ENCODE peak calls at places on chromosome 18, in nine cellular contexts. K is mammary epithelial cell; E is neuronal stem cell; S is adrenal gland; C is right lobe of liver; I is endothelial cell of umbilical vein; F is tibial nerve; J is CD4-positive, alpha-beta T cell; Z is thoracic aorta. X is an unnamed sample.

GRCh38 chr18:13159579-13159978 is 59.0 kb upstream of the LDLRAD4 start:
- DNase-seq in K (peak), E (peak), S (no peak), C (no peak), I (peak), F (no peak), J (peak), Z (no peak), X (no peak)

GRCh38 chr18:13810950-13811485 is 12.9 kb upstream of the MC5R start:
- DNase-seq in K (no peak), E (no peak), S (no peak), C (no peak), I (no peak), F (no peak), J (no peak), Z (no peak), X (no peak)

GRCh38 chr18:35564795-35565453 is 16.6 kb upstream of the GALNT1 start:
- DNase-seq in K (no peak), E (no peak), S (no peak), C (no peak), I (no peak), F (no peak), J (no peak), Z (no peak), X (no peak)

GRCh38 chr18:9413586-9413985 is 61.7 kb upstream of the RALBP1 start:
- DNase-seq in K (no peak), E (no peak), S (no peak), C (no peak), I (peak), F (no peak), J (no peak), Z (no peak), X (no peak)

GRCh38 chr18:35581555-35582309 is at the start of gene GALNT1:
- DNase-seq in K (peak), E (peak), S (no peak), C (peak), I (peak), F (no peak), J (peak), Z (no peak), X (no peak)

GRCh38 chr18:63603772-63604171 is 16.6 kb downstream of the SERPINB13 start:
- DNase-seq in K (peak), E (no peak), S (no peak), C (no peak), I (no peak), F (no peak), J (no peak), Z (no peak), X (no peak)

GRCh38 chr18:69916412-69916811 is 31.3 kb downstream of the CD226 start:
- DNase-seq in K (peak), E (no peak), S (no peak), C (no peak), I (no peak), F (no peak), J (no peak), Z (no peak), X (no peak)

GRCh38 chr18:48632676-48633257 is 93.9 kb downstream of the CTIF start:
- DNase-seq in K (no peak), E (no peak), S (no peak), C (no peak), I (no peak), F (no peak), J (no peak), Z (no peak), X (no peak)

GRCh38 chr18:30245756-30246515 is 796.6 kb downstream of the DSC3 start:
- DNase-seq in K (no peak), E (no peak), S (no peak), C (no peak), I (no peak), F (no peak), J (no peak), Z (no peak), X (no peak)

GRCh38 chr18:49694402-49694801 is 118.9 kb downstream of the ACAA2 start:
- DNase-seq in K (no peak), E (no peak), S (no peak), C (no peak), I (no peak), F (no peak), J (no peak), Z (no peak), X (no peak)

GRCh38 chr18:25990473-25990872 is 99.9 kb downstream of the SS18 start:
- DNase-seq in K (no peak), E (no peak), S (no peak), C (no peak), I (no peak), F (no peak), J (no peak), Z (no peak), X (no peak)

GRCh38 chr18:63881851-63882250 is 5.7 kb upstream of the SERPINB2 start:
- DNase-seq in K (peak), E (no peak), S (no peak), C (no peak), I (peak), F (no peak), J (no peak), Z (no peak), X (no peak)

GRCh38 chr18:79487198-79488165 is 91.8 kb downstream of the NFATC1 start:
- DNase-seq in K (no peak), E (no peak), S (no peak), C (no peak), I (no peak), F (no peak), J (no peak), Z (no peak), X (no peak)
- H3K27ac ChIP-seq in K (no peak), E (no peak), S (no peak), C (no peak), I (no peak), F (no peak), J (no peak), Z (no peak), X (no peak)

DNA sequence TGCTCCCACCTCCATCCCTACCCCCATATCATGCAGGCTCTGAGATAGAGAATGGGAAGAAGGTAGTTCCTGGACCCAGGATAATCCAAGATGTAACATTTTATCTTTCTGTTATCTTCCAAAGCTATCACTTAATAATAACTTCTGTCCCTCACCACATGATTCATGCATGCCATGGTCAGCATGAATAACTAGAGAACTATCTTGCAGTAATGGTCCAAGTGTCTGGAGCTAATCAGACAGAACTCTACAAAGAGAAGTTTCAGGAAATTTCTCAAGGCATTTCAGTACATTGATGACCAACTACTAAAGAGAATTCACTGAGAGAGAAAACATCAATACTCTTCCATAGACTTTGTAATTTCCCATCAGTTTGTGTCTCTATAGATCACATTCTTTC is 1469.7 kb upstream of the PIK3C3 start:
- DNase-seq in K (peak), E (no peak), S (no peak), C (no peak), I (no peak), F (no peak), J (no peak), Z (no peak), X (no peak)
- H3K27ac ChIP-seq in K (no peak), E (no peak), S (no peak), C (no peak), I (no peak), F (no peak), J (no peak), Z (no peak), X (no peak)

DNA sequence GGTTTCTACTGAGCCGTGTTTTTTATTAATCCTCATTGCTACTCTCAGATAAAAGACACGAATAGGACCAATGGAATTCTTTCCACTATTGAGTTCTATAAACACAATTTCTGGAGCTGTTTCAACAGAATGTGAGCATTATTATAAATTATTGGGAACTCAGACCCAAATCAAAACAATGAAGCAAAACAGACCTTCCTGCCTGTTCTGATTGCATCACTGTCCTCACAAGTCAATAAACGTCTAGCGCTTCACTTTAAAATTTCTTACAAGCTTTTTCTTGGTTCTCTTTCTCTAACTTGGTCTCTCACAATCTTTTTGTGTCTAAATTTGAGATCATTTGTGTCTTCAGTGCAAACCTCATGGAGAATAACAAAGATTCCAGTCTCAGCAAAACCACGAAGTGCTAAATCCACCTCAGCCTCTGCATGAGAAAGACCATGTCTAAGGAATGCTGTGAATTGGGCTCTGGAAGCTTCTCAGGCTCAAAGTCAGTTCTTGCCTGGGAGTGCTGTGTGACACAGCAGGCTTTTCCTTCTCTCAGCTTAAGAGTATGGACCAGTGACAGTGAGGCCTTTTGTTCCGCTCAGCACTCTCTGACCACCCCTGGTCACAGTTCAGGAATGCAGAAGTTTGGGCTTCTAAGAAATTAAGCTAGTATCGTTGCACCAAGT is 22.8 kb downstream of the ARHGAP28 start:
- DNase-seq in K (no peak), E (peak), S (no peak), C (no peak), I (peak), F (no peak), J (no peak), Z (no peak), X (no peak)
- H3K27ac ChIP-seq in K (no peak), E (peak), S (peak), C (no peak), I (no peak), F (peak), J (no peak), Z (no peak), X (no peak)

GRCh38 chr18:58881469-58881868 is 16.8 kb downstream of the ZNF532 start:
- DNase-seq in K (no peak), E (no peak), S (no peak), C (no peak), I (no peak), F (no peak), J (no peak), Z (no peak), X (no peak)
- H3K27ac ChIP-seq in K (no peak), E (no peak), S (no peak), C (no peak), I (no peak), F (peak), J (no peak), Z (peak), X (no peak)

GRCh38 chr18:58114766-58115165 is 70.7 kb downstream of the NEDD4L start:
- DNase-seq in K (no peak), E (peak), S (no peak), C (no peak), I (no peak), F (no peak), J (no peak), Z (no peak), X (no peak)
- H3K27ac ChIP-seq in K (no peak), E (no peak), S (no peak), C (no peak), I (no peak), F (no peak), J (no peak), Z (no peak), X (no peak)

DNA sequence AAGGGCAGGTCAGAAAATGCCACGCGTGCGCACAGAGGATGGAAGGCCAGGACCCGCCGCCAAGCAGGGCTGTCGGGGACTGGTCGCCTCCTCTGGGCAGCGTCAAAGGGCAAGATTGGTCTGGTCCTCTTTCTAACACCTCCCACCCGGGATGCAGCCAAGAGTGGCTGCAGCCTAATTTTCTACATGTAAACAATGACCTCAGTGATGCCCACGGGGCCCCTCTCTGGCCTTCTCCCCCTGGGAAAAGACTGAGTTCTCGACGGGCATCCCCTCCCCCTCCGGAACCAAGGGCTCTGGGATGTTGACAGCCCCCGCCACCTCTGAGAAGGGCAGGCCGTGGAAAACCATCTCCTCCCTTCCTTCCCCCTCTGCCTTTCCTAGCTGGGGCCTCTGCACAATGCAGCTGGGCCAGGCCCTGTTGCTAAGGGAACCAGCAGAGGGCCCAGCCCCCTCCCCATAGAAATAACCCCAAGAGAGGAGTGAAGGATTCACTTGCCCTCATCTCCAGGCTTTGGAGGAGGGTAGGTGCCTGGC is 80.0 kb upstream of the ZNF532 start:
- DNase-seq in K (no peak), E (no peak), S (no peak), C (no peak), I (peak), F (no peak), J (no peak), Z (peak), X (no peak)
- H3K27ac ChIP-seq in K (peak), E (no peak), S (peak), C (no peak), I (peak), F (peak), J (no peak), Z (peak), X (no peak)

DNA sequence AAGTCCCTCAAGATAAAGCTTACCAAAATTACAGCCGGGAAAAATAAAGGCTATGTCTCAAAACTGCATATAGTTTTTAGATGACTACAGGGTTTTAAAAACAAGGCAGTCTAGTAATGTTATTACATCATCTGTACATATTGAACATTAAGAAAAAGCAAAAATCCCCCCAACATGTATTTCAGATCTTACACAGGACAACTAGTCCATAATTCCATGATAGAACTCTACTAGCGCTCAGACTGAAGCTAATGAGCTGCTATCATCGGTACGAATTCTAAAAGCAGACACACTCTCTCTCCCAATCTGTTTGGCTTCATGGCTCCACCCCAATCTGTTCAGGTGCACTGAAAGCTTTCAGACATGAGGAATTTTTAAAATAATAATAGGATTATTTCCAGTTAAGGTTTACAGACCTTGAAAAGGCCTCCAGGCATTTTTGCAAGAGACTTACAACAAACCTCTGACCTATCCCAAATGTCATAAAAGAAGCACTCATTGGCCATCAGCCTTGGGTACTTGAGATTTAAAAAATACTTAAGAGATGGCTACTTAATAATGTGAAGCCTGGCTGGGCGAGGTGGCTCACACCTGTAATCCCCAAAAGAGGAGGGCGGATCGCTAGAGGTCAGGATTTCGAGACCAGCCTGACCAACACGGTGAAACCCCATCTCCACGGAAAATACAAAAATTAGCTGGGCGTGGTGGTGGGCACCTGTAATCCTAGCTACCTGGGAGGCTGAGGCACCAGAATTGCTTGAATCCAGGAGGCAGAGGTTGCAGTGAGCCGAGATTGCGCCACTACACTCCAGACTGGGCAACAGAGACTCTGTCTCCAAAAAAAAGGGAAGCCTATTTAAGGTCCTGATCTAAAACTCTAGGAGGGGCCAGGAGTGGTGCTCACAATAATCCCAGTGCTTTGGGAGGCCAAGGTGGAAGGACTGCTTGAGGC is 2.0 kb downstream of the NPC1 start:
- DNase-seq in K (no peak), E (no peak), S (no peak), C (no peak), I (no peak), F (no peak), J (no peak), Z (no peak), X (no peak)
- H3K27ac ChIP-seq in K (peak), E (no peak), S (peak), C (peak), I (no peak), F (peak), J (no peak), Z (no peak), X (peak)

X was measured in caudate nucleus.